ENCODE peak calls at places on chromosomes 4 and X, in nine cellular contexts. W is ELR; X is bronchial epithelial cell; V is brain microvascular endothelial cell; O is stimulated activated naive CD8-positive, alpha-beta T cell treated with anti-CD3 and anti-CD28 coated beads, Interleukin-15, Interleukin-2, amounts not matched to agents 100 U/mL and 50 U/mL, for 24 hours; R is HEK293T; T is OCI-LY7; C is neural crest cell; H is AG20443. B is an unnamed sample.

GRCh38 chr4:85637778-85638177 is 162.8 kb downstream of the ARHGAP24 start:
- DNase-seq in W (no peak), X (no peak), V (no peak), O (no peak), R (no peak), T (no peak), C (no peak), H (no peak), B (peak; percentile 42)

GRCh38 chr4:53515076-53515475 is 76.2 kb downstream of the LNX1 start:
- DNase-seq in W (no peak), X (no peak), V (no peak), O (no peak), R (no peak), T (no peak), C (no peak), H (no peak), B (no peak)

GRCh38 chrX:136586386-136586785 is 54.4 kb downstream of the VGLL1 start:
- DNase-seq in W (no peak), X (no peak), V (no peak), O (no peak), R (no peak), T (no peak), C (no peak), H (no peak), B (no peak)

GRCh38 chr4:182179105-182179504 is 64.1 kb upstream of the TENM3 start:
- DNase-seq in W (peak; percentile 35), X (no peak), V (peak; percentile 60), O (no peak), R (no peak), T (no peak), C (no peak), H (no peak), B (peak; percentile 79)

GRCh38 chr4:48792348-48793006 is 12.4 kb upstream of the FRYL start:
- DNase-seq in W (no peak), X (no peak), V (no peak), O (peak; percentile 37), R (no peak), T (no peak), C (no peak), H (no peak), B (no peak)

GRCh38 chr4:166386491-166387367 is 513.7 kb downstream of the TLL1 start:
- DNase-seq in W (peak; percentile 52), X (peak; percentile 18), V (no peak), O (no peak), R (no peak), T (no peak), C (no peak), H (no peak), B (peak; percentile 20)

GRCh38 chr4:183903021-183903760 is 1.9 kb upstream of the STOX2 start:
- DNase-seq in W (no peak), X (peak; percentile 69), V (no peak), O (no peak), R (no peak), T (no peak), C (no peak), H (no peak), B (no peak)

GRCh38 chrX:154724999-154725756 is 25.7 kb downstream of the GAB3 start:
- DNase-seq in W (no peak), X (no peak), V (no peak), O (no peak), R (no peak), T (no peak), C (no peak), H (no peak), B (no peak)

GRCh38 chrX:134721766-134722532 is 63.7 kb upstream of the PLAC1 start:
- DNase-seq in W (peak; percentile 52), X (no peak), V (no peak), O (no peak), R (no peak), T (no peak), C (no peak), H (no peak), B (no peak)

GRCh38 chr4:38889143-38889542 is 21.5 kb downstream of the FAM114A1 start:
- DNase-seq in W (peak; percentile 89), X (peak; percentile 86), V (peak; percentile 40), O (no peak), R (no peak), T (no peak), C (no peak), H (peak; percentile 70), B (peak; percentile 83)

GRCh38 chrX:78314561-78314960 is 12.8 kb downstream of the CYSLTR1 start:
- DNase-seq in W (no peak), X (peak; percentile 78), V (no peak), O (no peak), R (no peak), T (no peak), C (no peak), H (no peak), B (no peak)

GRCh38 chr4:70739496-70740337 is 18.0 kb downstream of the RUFY3 start:
- DNase-seq in W (no peak), X (no peak), V (no peak), O (no peak), R (no peak), T (no peak), C (no peak), H (no peak), B (no peak)

GRCh38 chr4:4721636-4722035 is 137.8 kb upstream of the MSX1 start:
- DNase-seq in W (no peak), X (no peak), V (no peak), O (no peak), R (no peak), T (no peak), C (no peak), H (no peak), B (no peak)

GRCh38 chr4:38294238-38294637 is 334.0 kb downstream of the PTTG2 start:
- DNase-seq in W (no peak), X (no peak), V (no peak), O (no peak), R (no peak), T (no peak), C (no peak), H (no peak), B (no peak)